ENCODE peak calls at places on chromosomes 2 and 18, in seven cellular contexts. One of them, this sample, is unnamed.

GRCh38 chr18:79567481-79568147 is 112.0 kb upstream of the CTDP1 start:
- DNase-seq in H9: peak; percentile 81
- DNase-seq in A549: no peak
- DNase-seq in CD4-positive, alpha-beta T cell: no peak
- DNase-seq in GM20000: no peak
- DNase-seq in coronary artery: no peak
- DNase-seq in nephron progenitor cell: peak; percentile 78
- DNase-seq in this sample: no peak

GRCh38 chr18:79965119-79965902 is 868 bp downstream of the HSBP1L1 start:
- DNase-seq in coronary artery: no peak
- DNase-seq in A549: peak; percentile 44
- DNase-seq in GM20000: no peak
- DNase-seq in nephron progenitor cell: no peak
- DNase-seq in CD4-positive, alpha-beta T cell: no peak
- DNase-seq in H9: peak; percentile 46
- DNase-seq in this sample: peak; percentile 21

GRCh38 chr2:37992631-37993030 is 67.5 kb downstream of the RMDN2 start:
- DNase-seq in coronary artery: no peak
- DNase-seq in A549: no peak
- DNase-seq in H9: no peak
- DNase-seq in CD4-positive, alpha-beta T cell: no peak
- DNase-seq in GM20000: no peak
- DNase-seq in nephron progenitor cell: no peak
- DNase-seq in this sample: no peak

GRCh38 chr2:145751634-145752033 is 1231.7 kb upstream of the ZEB2 start:
- DNase-seq in coronary artery: no peak
- DNase-seq in GM20000: peak; percentile 38
- DNase-seq in nephron progenitor cell: no peak
- DNase-seq in CD4-positive, alpha-beta T cell: no peak
- DNase-seq in A549: no peak
- DNase-seq in H9: no peak
- DNase-seq in this sample: no peak

GRCh38 chr2:208929894-208930427 is 493.9 kb upstream of the MAP2 start:
- DNase-seq in CD4-positive, alpha-beta T cell: no peak
- DNase-seq in GM20000: no peak
- DNase-seq in coronary artery: no peak
- DNase-seq in nephron progenitor cell: no peak
- DNase-seq in A549: no peak
- DNase-seq in H9: no peak
- DNase-seq in this sample: no peak

GRCh38 chr2:165295643-165296042 is 56.4 kb downstream of the SCN2A start:
- DNase-seq in GM20000: no peak
- DNase-seq in A549: no peak
- DNase-seq in coronary artery: no peak
- DNase-seq in H9: no peak
- DNase-seq in nephron progenitor cell: no peak
- DNase-seq in CD4-positive, alpha-beta T cell: no peak
- DNase-seq in this sample: no peak

GRCh38 chr2:28664120-28664842 is 87.3 kb upstream of the PPP1CB start:
- DNase-seq in coronary artery: no peak
- DNase-seq in H9: no peak
- DNase-seq in nephron progenitor cell: peak; percentile 35
- DNase-seq in CD4-positive, alpha-beta T cell: no peak
- DNase-seq in GM20000: no peak
- DNase-seq in A549: no peak
- DNase-seq in this sample: no peak

GRCh38 chr2:222043897-222044296 is 254.9 kb downstream of the PAX3 start:
- DNase-seq in CD4-positive, alpha-beta T cell: no peak
- DNase-seq in coronary artery: no peak
- DNase-seq in H9: no peak
- DNase-seq in nephron progenitor cell: no peak
- DNase-seq in GM20000: no peak
- DNase-seq in A549: no peak
- DNase-seq in this sample: no peak

GRCh38 chr2:67145851-67146250 is 251.3 kb upstream of the ETAA1 start:
- DNase-seq in coronary artery: no peak
- DNase-seq in CD4-positive, alpha-beta T cell: no peak
- DNase-seq in nephron progenitor cell: no peak
- DNase-seq in GM20000: no peak
- DNase-seq in H9: no peak
- DNase-seq in A549: no peak
- DNase-seq in this sample: no peak

DNA sequence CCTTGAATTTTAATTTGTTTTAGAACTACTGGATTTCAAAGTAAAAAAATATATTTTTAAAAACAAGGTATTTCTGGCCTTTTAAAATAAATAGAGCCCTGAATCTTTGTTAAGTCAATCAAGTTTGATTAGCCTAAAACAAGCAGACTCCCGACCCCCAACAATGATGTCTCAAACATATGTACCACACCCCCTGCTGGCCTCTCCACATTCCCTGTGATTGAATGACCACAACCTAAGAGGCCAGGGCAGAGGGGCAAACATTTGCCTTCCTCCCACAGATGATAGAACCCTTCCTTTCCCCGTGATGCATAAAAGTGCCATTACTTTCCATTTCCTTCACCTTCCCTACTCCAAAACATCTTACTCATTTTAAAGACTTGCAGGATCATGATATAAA is 130.9 kb downstream of the STK39 start:
- DNase-seq in A549: no peak
- DNase-seq in CD4-positive, alpha-beta T cell: no peak
- DNase-seq in GM20000: no peak
- DNase-seq in nephron progenitor cell: peak; percentile 28
- DNase-seq in coronary artery: no peak
- DNase-seq in H9: peak; percentile 47
- DNase-seq in this sample: no peak
- TF ChIP-seq CTCF in A549: no peak
- TF ChIP-seq CTCF in CD4-positive, alpha-beta T cell: no peak
- TF ChIP-seq CTCF in GM20000: no peak
- TF ChIP-seq CTCF in nephron progenitor cell: peak; percentile 16
- TF ChIP-seq CTCF in coronary artery: no peak
- TF ChIP-seq CTCF in H9: peak; percentile 50
- TF ChIP-seq CTCF in this sample: no peak

GRCh38 chr2:213627835-213628234 is 343.6 kb downstream of the SPAG16 start:
- DNase-seq in coronary artery: no peak
- DNase-seq in H9: no peak
- DNase-seq in GM20000: no peak
- DNase-seq in nephron progenitor cell: no peak
- DNase-seq in A549: no peak
- DNase-seq in CD4-positive, alpha-beta T cell: no peak
- DNase-seq in this sample: no peak

DNA sequence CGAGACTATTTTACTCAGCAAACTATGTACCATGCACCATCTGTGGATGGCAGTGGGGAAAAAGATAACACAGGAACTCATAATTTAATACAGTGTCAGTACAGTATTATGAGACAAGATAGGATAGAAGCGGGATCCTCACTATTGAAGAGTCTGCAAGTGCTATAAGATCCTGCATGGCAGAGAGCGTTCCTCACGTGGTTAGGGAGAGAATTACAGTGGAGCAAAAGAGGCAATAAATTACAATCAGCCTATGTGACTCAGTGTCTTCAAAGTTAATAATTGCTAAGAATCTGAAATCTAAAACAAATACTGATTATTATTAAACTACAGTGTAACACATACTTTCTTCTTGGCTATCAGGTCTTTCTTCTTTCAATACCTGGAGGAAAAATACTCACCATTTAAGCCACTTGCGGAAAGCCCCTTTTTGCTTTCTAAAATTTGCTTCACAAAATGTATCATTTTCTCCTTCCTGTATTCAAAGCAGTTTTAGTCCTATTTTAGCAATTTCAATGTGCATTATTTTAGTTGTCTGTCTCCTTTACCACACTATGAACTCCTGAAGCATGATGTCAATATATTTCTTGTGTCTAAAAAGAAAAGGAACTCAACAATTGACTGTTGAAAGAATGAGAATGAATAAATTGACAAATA is 342.9 kb downstream of the SPAG16 start:
- DNase-seq in coronary artery: no peak
- DNase-seq in A549: no peak
- DNase-seq in CD4-positive, alpha-beta T cell: no peak
- DNase-seq in H9: no peak
- DNase-seq in GM20000: peak; percentile 20
- DNase-seq in nephron progenitor cell: no peak
- DNase-seq in this sample: no peak
- TF ChIP-seq CTCF in coronary artery: no peak
- TF ChIP-seq CTCF in A549: no peak
- TF ChIP-seq CTCF in CD4-positive, alpha-beta T cell: no peak
- TF ChIP-seq CTCF in H9: no peak
- TF ChIP-seq CTCF in GM20000: no peak
- TF ChIP-seq CTCF in nephron progenitor cell: no peak
- TF ChIP-seq CTCF in this sample: no peak

DNA sequence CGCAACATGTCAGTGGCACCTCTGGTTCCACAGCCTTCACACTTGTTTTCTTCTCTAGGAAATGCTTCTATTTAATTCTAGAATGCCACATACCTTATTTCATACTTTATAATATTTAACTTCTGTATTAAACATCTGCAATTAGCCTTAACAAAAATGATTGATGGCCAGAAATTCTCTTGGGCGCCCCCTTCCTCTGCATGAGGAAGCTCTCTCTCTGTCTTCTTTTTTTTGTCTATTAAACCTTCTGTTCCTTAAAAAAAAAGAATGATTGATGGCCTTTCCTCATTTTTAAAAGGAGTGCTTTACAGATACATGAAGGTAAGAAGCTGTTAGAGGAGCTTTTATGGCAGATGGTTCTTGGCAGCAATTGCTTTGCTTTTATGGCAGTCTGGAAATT is 526.8 kb downstream of the SLC4A3 start:
- DNase-seq in H9: no peak
- DNase-seq in nephron progenitor cell: no peak
- DNase-seq in CD4-positive, alpha-beta T cell: no peak
- DNase-seq in coronary artery: no peak
- DNase-seq in A549: no peak
- DNase-seq in GM20000: no peak
- DNase-seq in this sample: no peak
- TF ChIP-seq CTCF in H9: peak; percentile 63
- TF ChIP-seq CTCF in nephron progenitor cell: peak; percentile 35
- TF ChIP-seq CTCF in CD4-positive, alpha-beta T cell: no peak
- TF ChIP-seq CTCF in coronary artery: no peak
- TF ChIP-seq CTCF in A549: peak; percentile 15
- TF ChIP-seq CTCF in GM20000: no peak
- TF ChIP-seq CTCF in this sample: no peak

GRCh38 chr2:216920150-216920846 is 60.4 kb upstream of the TNP1 start:
- DNase-seq in nephron progenitor cell: no peak
- DNase-seq in GM20000: no peak
- DNase-seq in A549: no peak
- DNase-seq in H9: no peak
- DNase-seq in coronary artery: no peak
- DNase-seq in CD4-positive, alpha-beta T cell: no peak
- DNase-seq in this sample: no peak
- TF ChIP-seq CTCF in nephron progenitor cell: no peak
- TF ChIP-seq CTCF in GM20000: no peak
- TF ChIP-seq CTCF in A549: no peak
- TF ChIP-seq CTCF in H9: no peak
- TF ChIP-seq CTCF in coronary artery: no peak
- TF ChIP-seq CTCF in CD4-positive, alpha-beta T cell: no peak
- TF ChIP-seq CTCF in this sample: no peak

GRCh38 chr2:179376881-179377280 is 112.2 kb upstream of the SESTD1 start:
- DNase-seq in nephron progenitor cell: no peak
- DNase-seq in CD4-positive, alpha-beta T cell: no peak
- DNase-seq in H9: no peak
- DNase-seq in A549: no peak
- DNase-seq in GM20000: no peak
- DNase-seq in coronary artery: no peak
- DNase-seq in this sample: no peak
- TF ChIP-seq CTCF in nephron progenitor cell: no peak
- TF ChIP-seq CTCF in CD4-positive, alpha-beta T cell: no peak
- TF ChIP-seq CTCF in H9: no peak
- TF ChIP-seq CTCF in A549: no peak
- TF ChIP-seq CTCF in GM20000: no peak
- TF ChIP-seq CTCF in coronary artery: no peak
- TF ChIP-seq CTCF in this sample: no peak

GRCh38 chr2:112933261-112933660 is 22.3 kb downstream of the IL37 start:
- DNase-seq in nephron progenitor cell: no peak
- DNase-seq in GM20000: no peak
- DNase-seq in coronary artery: no peak
- DNase-seq in A549: no peak
- DNase-seq in H9: no peak
- DNase-seq in CD4-positive, alpha-beta T cell: no peak
- DNase-seq in this sample: no peak
- TF ChIP-seq CTCF in nephron progenitor cell: no peak
- TF ChIP-seq CTCF in GM20000: no peak
- TF ChIP-seq CTCF in coronary artery: no peak
- TF ChIP-seq CTCF in A549: no peak
- TF ChIP-seq CTCF in H9: no peak
- TF ChIP-seq CTCF in CD4-positive, alpha-beta T cell: no peak
- TF ChIP-seq CTCF in this sample: no peak

GRCh38 chr2:43897492-43897891 is 58.7 kb downstream of the ABCG8 start:
- DNase-seq in H9: no peak
- DNase-seq in A549: no peak
- DNase-seq in GM20000: no peak
- DNase-seq in nephron progenitor cell: no peak
- DNase-seq in coronary artery: no peak
- DNase-seq in CD4-positive, alpha-beta T cell: no peak
- DNase-seq in this sample: no peak

GRCh38 chr2:43894743-43895142 is 56.0 kb downstream of the ABCG8 start:
- DNase-seq in GM20000: no peak
- DNase-seq in H9: no peak
- DNase-seq in coronary artery: no peak
- DNase-seq in nephron progenitor cell: no peak
- DNase-seq in A549: no peak
- DNase-seq in CD4-positive, alpha-beta T cell: no peak
- DNase-seq in this sample: no peak

GRCh38 chr2:43899589-43899988 is 60.8 kb downstream of the ABCG8 start:
- DNase-seq in CD4-positive, alpha-beta T cell: no peak
- DNase-seq in A549: no peak
- DNase-seq in H9: no peak
- DNase-seq in coronary artery: no peak
- DNase-seq in nephron progenitor cell: no peak
- DNase-seq in GM20000: no peak
- DNase-seq in this sample: no peak

GRCh38 chr2:43898958-43899346 is 60.2 kb downstream of the ABCG8 start:
- DNase-seq in A549: peak; percentile 44
- DNase-seq in nephron progenitor cell: no peak
- DNase-seq in H9: no peak
- DNase-seq in CD4-positive, alpha-beta T cell: no peak
- DNase-seq in GM20000: no peak
- DNase-seq in coronary artery: no peak
- DNase-seq in this sample: no peak

DNA sequence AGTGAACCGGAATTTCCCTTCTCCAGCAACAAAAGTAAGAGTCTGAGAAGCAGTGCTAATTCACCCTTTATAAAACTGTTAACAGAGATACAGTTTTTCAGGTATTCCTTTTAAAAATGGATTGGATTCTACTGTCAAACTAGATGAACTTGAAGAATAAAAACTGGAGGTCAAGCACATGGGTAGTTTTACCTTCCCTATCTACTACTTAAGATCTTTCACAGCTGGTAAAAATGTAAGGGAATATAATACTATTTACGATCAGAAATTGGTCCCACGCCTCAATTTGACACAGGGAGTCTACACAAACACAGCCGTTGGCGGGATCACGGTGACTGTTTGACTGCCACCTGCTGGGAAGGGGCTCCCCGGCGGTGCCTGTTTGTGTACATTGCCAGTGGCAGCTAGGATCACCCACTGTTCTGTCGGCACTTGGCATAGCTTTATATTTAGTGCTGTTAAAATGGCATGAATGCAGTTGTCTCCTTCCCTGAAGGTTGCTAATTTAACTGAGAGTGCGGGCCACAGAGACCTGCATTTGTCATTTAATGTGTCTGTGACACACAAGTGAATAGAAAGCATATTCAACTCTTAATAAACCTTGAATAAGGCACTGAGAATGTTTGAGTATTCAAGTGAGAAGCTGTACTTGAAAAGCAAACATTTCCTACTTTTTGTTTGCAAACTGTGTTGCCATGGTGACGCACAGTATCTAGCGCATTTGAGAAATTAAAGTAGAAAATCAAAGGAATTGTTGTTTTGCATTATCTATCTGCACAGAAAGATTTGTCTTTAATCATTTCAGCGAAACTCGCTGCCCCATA is 59.6 kb downstream of the ABCG8 start:
- DNase-seq in GM20000: no peak
- DNase-seq in coronary artery: no peak
- DNase-seq in A549: peak; percentile 64
- DNase-seq in H9: no peak
- DNase-seq in CD4-positive, alpha-beta T cell: no peak
- DNase-seq in nephron progenitor cell: peak; percentile 47
- DNase-seq in this sample: no peak
- TF ChIP-seq CTCF in GM20000: no peak
- TF ChIP-seq CTCF in coronary artery: no peak
- TF ChIP-seq CTCF in A549: peak; percentile 61
- TF ChIP-seq CTCF in H9: no peak
- TF ChIP-seq CTCF in CD4-positive, alpha-beta T cell: no peak
- TF ChIP-seq CTCF in nephron progenitor cell: no peak
- TF ChIP-seq CTCF in this sample: no peak

This sample was measured in omental fat pad.